ENCODE peak calls at places on chromosomes 13 and 19, in six cellular contexts. O is HCT116, J is HepG2, F is K562, L is H1, K is GM12878. X is an unnamed sample.

GRCh38 chr13:101655435-101655834 is 203.0 kb downstream of the ITGBL1 start:
- DNase-seq in L (no peak), K (peak), O (no peak), J (no peak), F (no peak), X (no peak)

GRCh38 chr19:2726904-2727639 is 5.9 kb upstream of the DIRAS1 start:
- DNase-seq in L (no peak), F (no peak), J (no peak), O (no peak), K (no peak), X (no peak)

GRCh38 chr19:38266981-38267597 is 2.7 kb downstream of the SPINT2 start:
- DNase-seq in J (peak), O (peak), F (peak), L (no peak), K (no peak), X (no peak)

GRCh38 chr13:40537146-40537895 is 129.1 kb downstream of the FOXO1 start:
- DNase-seq in L (no peak), F (no peak), K (no peak), O (no peak), J (no peak), X (no peak)

GRCh38 chr13:40787062-40787461 is 2.3 kb upstream of the SLC25A15 start:
- DNase-seq in F (no peak), O (no peak), K (no peak), J (no peak), L (no peak), X (no peak)

GRCh38 chr19:34999498-35000337 is at the start of gene GRAMD1A:
- DNase-seq in L (peak), F (peak), J (peak), O (peak), K (no peak), X (peak)

GRCh38 chr13:83515267-83515666 is 367.0 kb downstream of the SLITRK1 start:
- DNase-seq in J (no peak), O (no peak), L (no peak), F (no peak), K (no peak), X (no peak)

GRCh38 chr19:22605275-22606211 is 28.6 kb upstream of the ZNF492 start:
- DNase-seq in J (no peak), F (no peak), O (no peak), K (no peak), L (no peak), X (no peak)

GRCh38 chr19:40907968-40908735 is 26.1 kb upstream of the CYP2A7 start:
- DNase-seq in F (peak), K (no peak), O (no peak), J (no peak), L (no peak), X (no peak)

GRCh38 chr19:4071610-4072009 is 4.9 kb upstream of the ZBTB7A start:
- DNase-seq in J (no peak), K (no peak), F (no peak), L (no peak), O (no peak), X (no peak)

GRCh38 chr19:49637865-49638350 is 2.0 kb downstream of the RRAS start:
- DNase-seq in O (no peak), K (no peak), F (peak), L (peak), J (no peak), X (no peak)

GRCh38 chr13:79831556-79831955 is 350.6 kb downstream of the NDFIP2 start:
- DNase-seq in L (no peak), O (no peak), K (no peak), J (no peak), F (no peak), X (no peak)

GRCh38 chr19:44587863-44588752 is 25.3 kb upstream of the IGSF23 start:
- DNase-seq in O (peak), K (no peak), F (no peak), L (no peak), J (peak), X (no peak)

GRCh38 chr19:1373534-1374249 is 10.0 kb upstream of the NDUFS7 start:
- DNase-seq in O (no peak), K (no peak), F (no peak), L (no peak), J (peak), X (no peak)

GRCh38 chr19:49790866-49791265 is 22.2 kb downstream of the FUZ start:
- DNase-seq in L (no peak), J (no peak), K (no peak), O (no peak), F (peak), X (no peak)

GRCh38 chr13:42832341-42833153 is 51.2 kb downstream of the FAM216B start:
- DNase-seq in K (no peak), L (no peak), J (peak), O (no peak), F (no peak), X (no peak)

GRCh38 chr13:22061371-22061805 is 390.5 kb downstream of the FGF9 start:
- DNase-seq in L (no peak), F (no peak), J (no peak), O (no peak), K (peak), X (no peak)

GRCh38 chr13:32746474-32746873 is 160.2 kb downstream of the PDS5B start:
- DNase-seq in J (no peak), L (no peak), F (no peak), K (no peak), O (no peak), X (no peak)

GRCh38 chr19:54485846-54486245 is 12.8 kb upstream of the CDC42EP5 start:
- DNase-seq in O (no peak), F (no peak), K (no peak), J (no peak), L (no peak), X (no peak)

GRCh38 chr19:21751379-21751778 is 16.0 kb downstream of the ZNF100 start:
- DNase-seq in O (no peak), F (no peak), J (peak), L (no peak), K (no peak), X (no peak)

GRCh38 chr13:46389457-46389856 is 2.4 kb upstream of the RUBCNL start:
- DNase-seq in L (no peak), J (no peak), F (no peak), K (no peak), O (no peak), X (no peak)

GRCh38 chr13:46389985-46390384 is 2.9 kb upstream of the RUBCNL start:
- DNase-seq in F (no peak), K (peak), L (no peak), O (no peak), J (peak), X (no peak)

GRCh38 chr13:46388308-46388707 is 1.3 kb upstream of the RUBCNL start:
- DNase-seq in J (no peak), L (no peak), O (no peak), F (no peak), K (no peak), X (no peak)

GRCh38 chr13:46386996-46387851 is at the start of gene RUBCNL:
- DNase-seq in J (no peak), L (no peak), K (no peak), F (peak), O (peak), X (no peak)

GRCh38 chr13:46388846-46389245 is 1.8 kb upstream of the RUBCNL start:
- DNase-seq in O (no peak), F (no peak), K (no peak), L (no peak), J (no peak), X (no peak)
- TF ChIP-seq ZNF274 in O (no peak), F (no peak), K (no peak), L (no peak), J (no peak), X (no peak)

GRCh38 chr13:113599396-113599795 is 14.8 kb downstream of the TFDP1 start:
- DNase-seq in K (no peak), J (no peak), L (no peak), O (no peak), F (no peak), X (no peak)

GRCh38 chr13:113596321-113597200 is 12.0 kb downstream of the TFDP1 start:
- DNase-seq in K (no peak), O (no peak), F (no peak), L (no peak), J (no peak), X (no peak)

GRCh38 chr13:113598081-113598410 is 13.5 kb downstream of the TFDP1 start:
- DNase-seq in O (no peak), J (no peak), L (no peak), K (no peak), F (no peak), X (no peak)

GRCh38 chr13:113597386-113598080 is 13.0 kb downstream of the TFDP1 start:
- DNase-seq in O (no peak), J (no peak), L (no peak), K (no peak), F (no peak), X (no peak)

GRCh38 chr13:113598481-113598880 is 13.9 kb downstream of the TFDP1 start:
- DNase-seq in K (no peak), J (no peak), O (no peak), F (no peak), L (no peak), X (no peak)
- TF ChIP-seq YY1 in K (no peak), J (no peak), O (no peak), F (no peak), L (no peak), X (no peak)

GRCh38 chr19:7610491-7611240 is 15.0 kb downstream of the CAMSAP3 start:
- DNase-seq in O (no peak), F (no peak), K (no peak), L (no peak), J (no peak), X (no peak)

GRCh38 chr19:7612282-7613274 is 16.8 kb downstream of the XAB2 start:
- DNase-seq in O (no peak), L (no peak), F (no peak), J (no peak), K (no peak), X (no peak)

GRCh38 chr19:7607874-7608560 is 12.4 kb downstream of the CAMSAP3 start:
- DNase-seq in K (no peak), L (no peak), J (no peak), F (no peak), O (no peak), X (no peak)

GRCh38 chr19:7614859-7615741 is 14.2 kb downstream of the XAB2 start:
- DNase-seq in F (no peak), O (no peak), J (no peak), K (no peak), L (no peak), X (no peak)

DNA sequence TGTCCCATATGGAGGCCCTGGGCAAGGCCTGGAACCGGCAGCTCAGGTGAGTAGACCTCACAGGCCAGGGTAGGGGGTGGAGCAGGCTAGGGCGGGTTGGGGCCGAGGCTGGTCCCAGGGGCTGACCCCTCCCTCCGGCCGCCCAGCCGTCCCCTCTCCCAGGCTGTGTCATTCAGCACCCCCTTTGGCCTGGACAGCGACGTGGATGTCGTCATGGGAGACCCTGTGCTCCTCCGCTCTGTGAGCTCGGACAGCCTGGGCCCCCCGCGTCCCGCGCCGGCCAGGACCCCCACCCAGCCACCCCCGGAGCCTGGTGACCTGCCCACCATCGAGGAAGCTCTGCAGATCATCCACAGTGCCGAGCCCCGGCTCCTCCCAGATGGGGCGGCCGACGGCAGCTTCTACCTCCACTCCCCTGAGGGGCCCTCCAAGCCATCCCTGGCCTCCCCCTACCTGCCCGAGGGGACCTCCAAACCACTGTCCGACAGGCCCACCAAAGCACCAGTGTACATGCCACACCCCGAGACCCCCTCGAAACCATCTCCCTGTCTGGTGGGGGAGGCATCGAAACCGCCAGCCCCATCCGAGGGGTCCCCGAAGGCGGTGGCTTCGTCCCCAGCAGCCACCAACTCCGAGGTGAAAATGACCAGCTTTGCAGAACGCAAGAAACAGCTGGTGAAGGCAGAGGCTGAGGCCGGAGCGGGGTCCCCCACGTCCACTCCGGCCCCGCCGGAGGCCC is 16.0 kb downstream of the CAMSAP3 start:
- DNase-seq in O (no peak), J (no peak), K (no peak), L (no peak), F (peak), X (no peak)
- TF ChIP-seq ZNF274 in O (no peak), J (no peak), K (no peak), L (no peak), F (no peak), X (no peak)

DNA sequence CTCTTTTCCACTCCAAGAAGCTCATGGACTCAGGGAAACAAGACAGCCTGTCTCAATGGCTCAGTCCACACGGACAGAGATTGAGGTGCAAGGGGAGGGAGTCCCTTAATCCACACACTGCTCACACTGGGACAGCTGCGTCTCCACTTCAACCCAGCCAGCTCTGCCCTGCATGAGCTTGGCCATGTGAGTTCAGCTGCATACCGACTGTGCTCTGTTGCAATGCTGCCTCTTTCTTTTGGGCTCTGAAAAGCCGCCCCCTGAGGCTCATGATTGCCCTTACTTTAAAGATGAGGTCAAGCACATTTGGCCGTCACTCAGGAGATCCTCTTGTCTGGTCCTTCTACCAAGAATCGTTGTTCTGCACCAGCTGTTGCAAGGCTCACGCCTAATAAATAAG is 64.8 kb upstream of the KCTD15 start:
- DNase-seq in L (no peak), K (no peak), O (no peak), F (no peak), J (no peak), X (no peak)
- TF ChIP-seq YY1 in L (no peak), K (no peak), O (no peak), F (no peak), J (no peak), X (no peak)

GRCh38 chr19:15443838-15444237 is 5.9 kb downstream of the WIZ start:
- DNase-seq in F (no peak), L (no peak), K (no peak), O (no peak), J (no peak), X (no peak)

GRCh38 chr19:15445227-15445605 is 4.5 kb downstream of the WIZ start:
- DNase-seq in O (no peak), L (no peak), J (no peak), F (no peak), K (no peak), X (no peak)

GRCh38 chr19:15444505-15445226 is 5.1 kb downstream of the WIZ start:
- DNase-seq in K (no peak), J (no peak), O (no peak), F (no peak), L (no peak), X (no peak)

GRCh38 chr19:15447057-15447456 is 2.7 kb downstream of the WIZ start:
- DNase-seq in L (no peak), J (no peak), K (no peak), O (no peak), F (no peak), X (no peak)

DNA sequence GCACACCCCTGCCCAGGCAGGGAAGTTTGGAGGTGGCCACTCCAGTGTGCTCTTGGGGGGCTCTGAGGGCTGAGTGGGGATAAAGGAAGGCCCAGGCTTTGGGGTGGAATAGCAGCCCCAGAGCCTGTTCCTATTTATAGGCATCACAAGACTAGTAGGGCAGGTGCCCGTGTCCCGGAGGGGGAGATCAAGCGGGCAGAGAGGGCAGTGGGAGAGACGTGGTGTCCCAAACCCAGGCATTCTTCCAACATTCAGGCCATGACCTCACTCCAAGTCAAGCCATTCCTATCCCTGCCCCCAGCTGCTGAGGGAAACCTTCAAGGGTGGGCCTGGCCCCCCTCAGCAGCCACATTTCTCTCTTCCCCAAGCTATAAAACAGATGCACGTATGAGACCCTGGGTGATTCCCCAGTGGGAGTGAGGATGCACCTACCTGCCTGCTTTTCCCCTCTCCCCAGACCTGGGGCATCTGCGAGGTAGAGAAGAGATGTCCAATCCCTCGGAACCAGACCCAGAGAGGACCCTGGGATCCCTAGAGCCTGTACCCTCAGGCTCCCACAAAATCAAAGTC is 3.9 kb downstream of the WIZ start:
- DNase-seq in F (no peak), O (no peak), L (no peak), K (no peak), J (no peak), X (no peak)
- TF ChIP-seq ZNF274 in F (no peak), O (no peak), L (no peak), K (no peak), J (no peak), X (no peak)

X was measured in NT2/D1.